ENCODE peak calls at places on chromosomes 6 and 20, in ten cellular contexts. M is fibroblast of lung, O is MM.1S, V is brain microvascular endothelial cell, D is BJ, W is NT2/D1, G is SJSA1, Y is adrenal gland, P is left ventricle myocardium inferior, T is Karpas-422. E is an unnamed sample.

GRCh38 chr20:51800769-51801219 is 1.5 kb downstream of the SALL4 start:
- DNase-seq in M (peak; percentile 15), O (no peak), V (no peak), D (no peak), W (no peak), G (no peak), Y (no peak), P (no peak), T (no peak), E (no peak)

GRCh38 chr6:155678361-155678760 is 222.7 kb upstream of the NOX3 start:
- DNase-seq in M (peak; percentile 43), O (no peak), V (no peak), D (peak; percentile 19), W (no peak), G (no peak), Y (no peak), P (no peak), T (no peak), E (no peak)

GRCh38 chr6:12134581-12134980 is 122.5 kb downstream of the HIVEP1 start:
- DNase-seq in M (no peak), O (no peak), V (no peak), D (no peak), W (no peak), G (no peak), Y (no peak), P (no peak), T (no peak), E (no peak)

GRCh38 chr20:54132612-54133433 is 41.0 kb downstream of the CYP24A1 start:
- DNase-seq in M (peak; percentile 99), O (no peak), V (peak; percentile 96), D (peak; percentile 96), W (peak; percentile 43), G (peak; percentile 66), Y (peak; percentile 61), P (no peak), T (no peak), E (no peak)

GRCh38 chr6:111307275-111307858 is 175.7 kb downstream of the REV3L start:
- DNase-seq in M (no peak), O (no peak), V (no peak), D (no peak), W (no peak), G (no peak), Y (no peak), P (no peak), T (no peak), E (no peak)

GRCh38 chr6:7919871-7920270 is 9.3 kb upstream of the TXNDC5 start:
- DNase-seq in M (no peak), O (no peak), V (no peak), D (no peak), W (no peak), G (no peak), Y (peak; percentile 45), P (no peak), T (peak; percentile 39), E (no peak)

GRCh38 chr6:74579794-74580193 is 626.1 kb downstream of the COL12A1 start:
- DNase-seq in M (no peak), O (no peak), V (no peak), D (no peak), W (no peak), G (no peak), Y (no peak), P (no peak), T (no peak), E (no peak)

GRCh38 chr20:58420798-58421496 is 31.9 kb downstream of the VAPB start:
- DNase-seq in M (peak; percentile 54), O (no peak), V (peak; percentile 72), D (peak; percentile 19), W (no peak), G (no peak), Y (no peak), P (no peak), T (no peak), E (no peak)

GRCh38 chr20:3218307-3218988 is 9.2 kb downstream of the ITPA start:
- DNase-seq in M (peak; percentile 14), O (peak; percentile 48), V (no peak), D (no peak), W (no peak), G (peak; percentile 59), Y (peak; percentile 57), P (peak; percentile 61), T (peak; percentile 91), E (no peak)

GRCh38 chr6:136031982-136032381 is 180.5 kb downstream of the PDE7B start:
- DNase-seq in M (peak; percentile 74), O (no peak), V (peak; percentile 68), D (no peak), W (no peak), G (no peak), Y (peak; percentile 23), P (no peak), T (peak; percentile 47), E (no peak)

GRCh38 chr6:6856538-6857523 is 250.9 kb upstream of the RREB1 start:
- DNase-seq in M (peak; percentile 56), O (no peak), V (peak; percentile 19), D (no peak), W (peak; percentile 35), G (no peak), Y (peak; percentile 67), P (peak; percentile 57), T (no peak), E (peak; percentile 39)

GRCh38 chr20:62167474-62167873 is 15.4 kb upstream of the MTG2 start:
- DNase-seq in M (no peak), O (no peak), V (no peak), D (no peak), W (no peak), G (no peak), Y (no peak), P (no peak), T (no peak), E (no peak)
- H3K36me3 ChIP-seq in M (peaks cover 22% of the 10 kb centered on the region), O (no peaks in the 10 kb centered on the region), V (peaks cover 40% of the 10 kb centered on the region), D (peaks cover 25% of the 10 kb centered on the region), W (peaks cover 78% of the 10 kb centered on the region), G (peaks cover 37% of the 10 kb centered on the region), Y (no peaks in the 10 kb centered on the region), P (peaks cover 64% of the 10 kb centered on the region), T (no peaks in the 10 kb centered on the region), E (peaks cover 2% of the 10 kb centered on the region)

DNA sequence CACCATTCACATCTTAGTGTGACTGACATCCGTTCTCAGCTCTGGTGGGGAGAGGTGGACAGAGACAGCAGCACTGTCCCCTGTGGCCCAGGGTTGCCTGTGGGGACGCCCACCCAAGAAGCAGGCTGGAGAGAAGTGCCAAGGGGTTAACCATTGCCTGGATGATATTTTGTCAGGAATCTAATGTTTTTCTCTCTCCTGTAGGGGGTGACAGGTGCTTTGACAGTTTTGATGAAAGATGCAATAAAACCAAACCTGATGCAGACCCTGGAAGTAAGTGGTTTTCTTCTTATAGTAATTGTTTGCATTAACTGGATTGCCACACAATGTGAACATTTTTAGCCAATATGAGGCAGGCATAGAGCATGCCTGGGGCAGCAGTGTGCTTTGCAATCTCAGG is 99.3 kb downstream of the MTHFD1L start:
- DNase-seq in M (no peak), O (no peak), V (no peak), D (no peak), W (no peak), G (no peak), Y (no peak), P (no peak), T (no peak), E (no peak)
- H3K36me3 ChIP-seq in M (peaks cover 15% of the 10 kb centered on the region), O (no peaks in the 10 kb centered on the region), V (peaks cover 41% of the 10 kb centered on the region), D (peaks cover 22% of the 10 kb centered on the region), W (peaks cover 35% of the 10 kb centered on the region), G (peaks cover 28% of the 10 kb centered on the region), Y (no peaks in the 10 kb centered on the region), P (no peaks in the 10 kb centered on the region), T (peaks cover 11% of the 10 kb centered on the region), E (peaks cover 43% of the 10 kb centered on the region)

DNA sequence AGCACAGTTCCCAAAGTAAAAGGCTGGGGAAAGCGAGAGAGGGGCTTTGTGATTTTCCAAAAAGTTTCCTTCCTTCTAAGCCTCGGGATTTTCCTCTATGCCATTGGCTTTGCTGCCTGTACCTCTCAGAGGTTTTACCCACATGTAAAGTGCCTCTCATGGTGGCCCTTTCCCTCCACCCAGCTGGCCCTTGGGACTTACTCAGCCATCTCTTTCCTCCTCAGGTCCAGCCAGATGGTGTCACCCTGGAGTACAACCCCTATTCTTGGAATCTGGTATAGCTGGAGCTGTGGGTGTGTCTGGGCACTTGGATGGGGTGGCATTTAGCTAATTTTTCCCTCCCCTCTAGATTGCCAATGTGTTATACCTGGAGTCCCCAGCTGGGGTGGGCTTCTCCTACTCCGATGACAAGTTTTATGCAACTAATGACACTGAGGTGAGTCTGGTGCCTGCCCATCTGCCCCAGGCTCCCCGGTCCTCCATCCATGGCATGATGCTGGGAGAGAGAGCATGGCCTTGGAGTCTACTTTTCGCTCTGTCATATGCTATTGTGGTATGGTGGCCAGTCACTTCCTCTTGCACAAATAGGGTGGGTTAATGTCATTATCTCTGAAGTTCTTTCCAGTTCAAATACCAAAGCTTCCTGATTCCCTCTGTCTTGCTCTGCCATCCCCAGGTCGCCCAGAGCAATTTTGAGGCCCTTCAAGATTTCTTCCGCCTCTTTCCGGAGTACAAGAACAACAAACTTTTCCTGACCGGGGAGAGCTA is 1.1 kb downstream of the CTSA start:
- DNase-seq in M (peak; percentile 57), O (no peak), V (peak; percentile 18), D (no peak), W (no peak), G (no peak), Y (peak; percentile 71), P (no peak), T (no peak), E (no peak)
- H3K36me3 ChIP-seq in M (peaks cover 22% of the 10 kb centered on the region), O (no peaks in the 10 kb centered on the region), V (peaks cover 23% of the 10 kb centered on the region), D (peaks cover 15% of the 10 kb centered on the region), W (peaks cover 39% of the 10 kb centered on the region), G (peaks cover 41% of the 10 kb centered on the region), Y (no peaks in the 10 kb centered on the region), P (peaks cover 57% of the 10 kb centered on the region), T (peaks cover 7% of the 10 kb centered on the region), E (peaks cover 31% of the 10 kb centered on the region)

GRCh38 chr20:34098570-34098969 is 13.5 kb downstream of the EIF2S2 start:
- DNase-seq in M (no peak), O (no peak), V (no peak), D (no peak), W (no peak), G (no peak), Y (no peak), P (no peak), T (no peak), E (no peak)

GRCh38 chr20:34099675-34100074 is 12.4 kb downstream of the EIF2S2 start:
- DNase-seq in M (no peak), O (no peak), V (no peak), D (no peak), W (no peak), G (no peak), Y (no peak), P (no peak), T (no peak), E (no peak)

GRCh38 chr20:34102342-34102741 is 9.7 kb downstream of the EIF2S2 start:
- DNase-seq in M (no peak), O (no peak), V (no peak), D (no peak), W (no peak), G (no peak), Y (no peak), P (no peak), T (no peak), E (no peak)

GRCh38 chr20:34104059-34104458 is 8.0 kb downstream of the EIF2S2 start:
- DNase-seq in M (no peak), O (no peak), V (no peak), D (no peak), W (no peak), G (no peak), Y (no peak), P (no peak), T (no peak), E (no peak)

DNA sequence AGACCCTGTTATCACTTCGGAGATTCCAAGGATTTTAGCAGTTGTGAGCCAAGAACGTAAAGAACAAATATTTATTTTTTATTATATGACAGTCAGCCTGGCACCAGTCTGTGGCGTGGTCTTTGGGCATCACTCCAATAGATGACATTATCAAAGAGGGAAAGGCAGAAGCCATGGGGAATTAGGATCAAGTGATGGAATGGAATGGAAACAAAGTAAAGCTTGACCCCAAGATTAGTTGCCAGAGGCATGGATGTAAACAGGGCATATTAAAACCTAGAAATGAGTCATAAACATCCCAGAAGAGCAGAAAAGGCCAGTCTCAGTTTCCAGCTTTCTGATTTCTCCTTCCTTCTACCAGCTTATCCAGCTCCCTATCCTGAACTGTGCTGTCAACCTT is 11.5 kb downstream of the EIF2S2 start:
- DNase-seq in M (no peak), O (no peak), V (no peak), D (no peak), W (no peak), G (no peak), Y (no peak), P (no peak), T (no peak), E (no peak)
- H3K36me3 ChIP-seq in M (peaks cover 17% of the 10 kb centered on the region), O (peaks cover 49% of the 10 kb centered on the region), V (peaks cover 82% of the 10 kb centered on the region), D (peaks cover 26% of the 10 kb centered on the region), W (peaks cover 97% of the 10 kb centered on the region), G (peaks cover 99% of the 10 kb centered on the region), Y (no peaks in the 10 kb centered on the region), P (peaks cover 98% of the 10 kb centered on the region), T (peaks cover 76% of the 10 kb centered on the region), E (no peaks in the 10 kb centered on the region)